ENCODE peak calls at places on chromosome 16, in five cellular contexts. J, Q, L, N and Y are unnamed samples. For H3K27me3, the result is how much of the 10 kb centered on the place peaks cover.

GRCh38 chr16:2213817-2214720 is 571 bp downstream of the PGP start:
- DNase-seq in J (no peak), Q (peak), L (peak), N (no peak), Y (no peak)

GRCh38 chr16:14628806-14629611 is 1.1 kb downstream of the PARN start:
- DNase-seq in J (no peak), Q (no peak), L (no peak), N (no peak), Y (no peak)

GRCh38 chr16:67535201-67535600 is 6.6 kb downstream of the RIPOR1 start:
- DNase-seq in J (no peak), Q (no peak), L (peak), N (no peak), Y (no peak)

GRCh38 chr16:18799500-18799899 is 1.8 kb downstream of the ARL6IP1 start:
- DNase-seq in J (no peak), Q (no peak), L (no peak), N (no peak), Y (no peak)

GRCh38 chr16:24075929-24076716 is 180.0 kb upstream of the CACNG3 start:
- DNase-seq in J (peak), Q (no peak), L (no peak), N (no peak), Y (no peak)

GRCh38 chr16:70706948-70707465 is 21.2 kb upstream of the MTSS2 start:
- DNase-seq in J (no peak), Q (no peak), L (no peak), N (peak), Y (peak)

GRCh38 chr16:620700-621525 is 9.9 kb upstream of the WFIKKN1 start:
- DNase-seq in J (no peak), Q (no peak), L (peak), N (no peak), Y (no peak)

GRCh38 chr16:25106567-25107465 is 4.7 kb upstream of the LCMT1 start:
- DNase-seq in J (peak), Q (peak), L (peak), N (peak), Y (peak)

GRCh38 chr16:64590516-64590915 is 531.3 kb downstream of the CDH11 start:
- DNase-seq in J (no peak), Q (no peak), L (no peak), N (no peak), Y (peak)

GRCh38 chr16:69286941-69287713 is 24.0 kb upstream of the VPS4A start:
- DNase-seq in J (peak), Q (peak), L (peak), N (peak), Y (peak)

GRCh38 chr16:2663553-2664521 is 18.5 kb upstream of the KCTD5 start:
- DNase-seq in J (no peak), Q (no peak), L (no peak), N (peak), Y (no peak)

GRCh38 chr16:63185235-63185780 is 1149.1 kb upstream of the CDH8 start:
- DNase-seq in J (no peak), Q (no peak), L (no peak), N (no peak), Y (no peak)

GRCh38 chr16:19831678-19832077 is 53.0 kb downstream of the GPRC5B start:
- DNase-seq in J (no peak), Q (no peak), L (no peak), N (no peak), Y (peak)

GRCh38 chr16:23385441-23385840 is 67.5 kb downstream of the COG7 start:
- DNase-seq in J (no peak), Q (no peak), L (no peak), N (no peak), Y (no peak)

GRCh38 chr16:75462804-75463203 is 1.7 kb downstream of the TMEM170A start:
- DNase-seq in J (no peak), Q (no peak), L (no peak), N (no peak), Y (no peak)

GRCh38 chr16:56310685-56311084 is 114.7 kb downstream of the AMFR start:
- DNase-seq in J (no peak), Q (no peak), L (no peak), N (no peak), Y (no peak)

GRCh38 chr16:82454152-82454551 is 172.6 kb upstream of the CDH13 start:
- DNase-seq in J (no peak), Q (no peak), L (no peak), N (no peak), Y (no peak)

DNA sequence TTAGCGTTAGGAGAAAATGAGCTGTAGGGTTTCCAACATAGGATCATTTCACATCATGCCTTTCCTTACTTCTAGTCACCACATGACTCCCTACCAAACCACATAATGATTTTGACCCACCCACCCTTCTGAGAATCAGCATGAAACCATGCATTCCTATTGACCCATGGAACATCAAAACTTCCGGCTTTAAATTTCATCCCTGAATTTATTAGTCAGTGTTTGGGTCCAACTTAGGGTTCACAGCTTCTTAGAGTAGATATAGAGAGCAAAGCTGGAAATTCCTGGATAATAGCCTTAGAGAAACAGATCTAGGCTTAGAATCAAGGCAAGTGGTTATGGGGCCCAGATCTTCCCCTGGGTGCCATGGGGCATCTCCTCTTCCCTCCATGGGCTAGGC is 162.6 kb downstream of the TOX3 start:
- DNase-seq in J (no peak), Q (no peak), L (no peak), N (no peak), Y (no peak)
- H3K27me3 ChIP-seq in J (under half), Q (under half), L (under half), N (under half), Y (under half)

DNA sequence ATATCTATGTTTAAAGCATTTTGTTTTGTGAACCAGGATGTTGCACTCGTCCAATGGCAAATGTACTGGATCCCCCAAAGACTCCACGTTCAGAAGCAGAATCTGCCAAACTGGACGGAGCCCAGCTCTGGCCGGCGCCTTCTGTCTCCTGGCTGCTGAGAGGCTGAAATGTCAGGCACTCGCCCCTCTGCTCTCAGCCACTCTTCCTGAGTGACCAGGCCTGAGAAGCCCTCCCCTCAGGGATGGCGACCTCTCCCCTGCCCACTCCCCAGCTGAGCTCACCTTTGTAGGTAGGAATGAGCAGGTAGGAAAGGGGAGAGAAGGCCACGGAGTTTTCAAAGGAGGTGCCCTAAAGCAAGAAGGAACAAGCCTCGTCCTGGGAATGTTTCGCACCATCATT is 187.5 kb upstream of the FOXF1 start:
- DNase-seq in J (no peak), Q (peak), L (no peak), N (no peak), Y (no peak)
- H3K4me3 ChIP-seq in J (no peak), Q (no peak), L (no peak), N (no peak), Y (no peak)

GRCh38 chr16:4533490-4533889 is 5.1 kb downstream of the CDIP1 start:
- DNase-seq in J (no peak), Q (no peak), L (no peak), N (no peak), Y (no peak)
- H3K27ac ChIP-seq in J (no peak), Q (no peak), L (peak), N (peak), Y (no peak)

GRCh38 chr16:48014349-48015135 is 141.3 kb downstream of the ABCC12 start:
- DNase-seq in J (peak), Q (no peak), L (no peak), N (no peak), Y (peak)
- H3K27me3 ChIP-seq in J (under half), Q (under half), L (under half), N (under half), Y (under half)